ENCODE peak calls at places on chromosomes 16 and 17, in six cellular contexts. A is posterior vena cava; C is AG10803; K is substantia nigra; G is colonic mucosa; T is activated CD8-positive, alpha-beta memory T cell treated with anti-CD3 and anti-CD28 coated beads for 48 hours. Z is an unnamed sample.

GRCh38 chr16:17058471-17058870 is 412.3 kb downstream of the XYLT1 start:
- DNase-seq in C (no peak), G (no peak), K (no peak), T (no peak), A (no peak), Z (no peak)

GRCh38 chr16:71499775-71500364 is 10.7 kb upstream of the ZNF19 start:
- DNase-seq in T (no peak), A (no peak), K (peak), C (peak), G (peak), Z (peak)

GRCh38 chr17:49003557-49004511 is 6.6 kb downstream of the IGF2BP1 start:
- DNase-seq in C (peak), G (no peak), A (no peak), T (no peak), K (no peak), Z (no peak)

GRCh38 chr16:75080205-75081029 is 36.2 kb downstream of the LDHD start:
- DNase-seq in G (no peak), T (no peak), K (no peak), C (peak), A (peak), Z (peak)

GRCh38 chr17:40552806-40553693 is 12.2 kb downstream of the CCR7 start:
- DNase-seq in A (no peak), C (no peak), G (peak), K (no peak), T (no peak), Z (no peak)

GRCh38 chr17:45631941-45632340 is 141.4 kb upstream of the PLEKHM1 start:
- DNase-seq in A (no peak), G (no peak), C (no peak), K (no peak), T (no peak), Z (no peak)

GRCh38 chr17:78329263-78330059 is 30.4 kb downstream of the SOCS3 start:
- DNase-seq in A (no peak), T (no peak), C (peak), G (no peak), K (no peak), Z (peak)

GRCh38 chr16:90077757-90078593 is 844 bp upstream of the PRDM7 start:
- DNase-seq in G (peak), K (no peak), C (peak), T (no peak), A (no peak), Z (peak)

GRCh38 chr17:32503251-32504165 is 16.7 kb downstream of the CDK5R1 start:
- DNase-seq in A (no peak), K (no peak), C (no peak), G (no peak), T (no peak), Z (no peak)

GRCh38 chr17:61755668-61756067 is 107.7 kb downstream of the BRIP1 start:
- DNase-seq in G (no peak), A (no peak), C (no peak), K (no peak), T (no peak), Z (no peak)

GRCh38 chr17:7315570-7316243 is 547 bp upstream of the GPS2 start:
- DNase-seq in K (no peak), T (no peak), A (no peak), C (no peak), G (no peak), Z (no peak)

GRCh38 chr16:83931556-83931955 is 21.5 kb upstream of the OSGIN1 start:
- DNase-seq in C (no peak), K (no peak), G (no peak), A (no peak), T (no peak), Z (no peak)

Z was measured in Kasumi-1.